ENCODE peak calls at places on chromosomes 11 and 22, in nine cellular contexts. One of them, this sample, is unnamed.

GRCh38 chr11:56251954-56252353 is at the start of gene OR5T3:
- DNase-seq in upper lobe of right lung: no peak
- DNase-seq in CD4-positive, CD25-positive, alpha-beta regulatory T cell: no peak
- DNase-seq in neuronal stem cell: no peak
- DNase-seq in CD8-positive, alpha-beta T cell: no peak
- DNase-seq in PC-9: no peak
- DNase-seq in fibroblast of lung: no peak
- DNase-seq in left ventricle myocardium inferior: no peak
- DNase-seq in A549: no peak
- DNase-seq in this sample: no peak

GRCh38 chr11:121654506-121655480 is 202.0 kb upstream of the SORL1-AS1 start:
- DNase-seq in upper lobe of right lung: no peak
- DNase-seq in CD4-positive, CD25-positive, alpha-beta regulatory T cell: no peak
- DNase-seq in neuronal stem cell: no peak
- DNase-seq in CD8-positive, alpha-beta T cell: no peak
- DNase-seq in PC-9: peak; percentile 8
- DNase-seq in fibroblast of lung: peak; percentile 51
- DNase-seq in left ventricle myocardium inferior: no peak
- DNase-seq in A549: no peak
- DNase-seq in this sample: no peak

GRCh38 chr11:101477926-101478325 is 105.9 kb downstream of the TRPC6 start:
- DNase-seq in upper lobe of right lung: no peak
- DNase-seq in CD4-positive, CD25-positive, alpha-beta regulatory T cell: no peak
- DNase-seq in neuronal stem cell: no peak
- DNase-seq in CD8-positive, alpha-beta T cell: no peak
- DNase-seq in PC-9: no peak
- DNase-seq in fibroblast of lung: no peak
- DNase-seq in left ventricle myocardium inferior: no peak
- DNase-seq in A549: no peak
- DNase-seq in this sample: no peak

GRCh38 chr11:132028380-132029240 is 658.2 kb downstream of the NTM start:
- DNase-seq in upper lobe of right lung: no peak
- DNase-seq in CD4-positive, CD25-positive, alpha-beta regulatory T cell: no peak
- DNase-seq in neuronal stem cell: peak; percentile 18
- DNase-seq in CD8-positive, alpha-beta T cell: no peak
- DNase-seq in PC-9: no peak
- DNase-seq in fibroblast of lung: no peak
- DNase-seq in left ventricle myocardium inferior: peak; percentile 28
- DNase-seq in A549: peak; percentile 29
- DNase-seq in this sample: peak; percentile 74

GRCh38 chr22:50008151-50009040 is 4.2 kb downstream of the IL17REL start:
- DNase-seq in upper lobe of right lung: peak; percentile 49
- DNase-seq in CD4-positive, CD25-positive, alpha-beta regulatory T cell: no peak
- DNase-seq in neuronal stem cell: no peak
- DNase-seq in CD8-positive, alpha-beta T cell: no peak
- DNase-seq in PC-9: no peak
- DNase-seq in fibroblast of lung: no peak
- DNase-seq in left ventricle myocardium inferior: peak; percentile 8
- DNase-seq in A549: no peak
- DNase-seq in this sample: no peak

GRCh38 chr11:128810784-128811514 is 56.1 kb downstream of the KCNJ1 start:
- DNase-seq in upper lobe of right lung: no peak
- DNase-seq in CD4-positive, CD25-positive, alpha-beta regulatory T cell: no peak
- DNase-seq in neuronal stem cell: no peak
- DNase-seq in CD8-positive, alpha-beta T cell: no peak
- DNase-seq in PC-9: no peak
- DNase-seq in fibroblast of lung: no peak
- DNase-seq in left ventricle myocardium inferior: no peak
- DNase-seq in A549: no peak
- DNase-seq in this sample: no peak

GRCh38 chr11:6612008-6612815 is at the start of gene TAF10:
- DNase-seq in upper lobe of right lung: peak; percentile 99
- DNase-seq in CD4-positive, CD25-positive, alpha-beta regulatory T cell: peak; percentile 98
- DNase-seq in neuronal stem cell: peak; percentile 90
- DNase-seq in CD8-positive, alpha-beta T cell: peak; percentile 98
- DNase-seq in PC-9: peak; percentile 86
- DNase-seq in fibroblast of lung: peak; percentile 95
- DNase-seq in left ventricle myocardium inferior: peak; percentile 99
- DNase-seq in A549: peak; percentile 94
- DNase-seq in this sample: peak; percentile 97

GRCh38 chr11:130999992-131000770 is 83.9 kb upstream of the SNX19 start:
- DNase-seq in upper lobe of right lung: no peak
- DNase-seq in CD4-positive, CD25-positive, alpha-beta regulatory T cell: no peak
- DNase-seq in neuronal stem cell: no peak
- DNase-seq in CD8-positive, alpha-beta T cell: no peak
- DNase-seq in PC-9: peak; percentile 21
- DNase-seq in fibroblast of lung: peak; percentile 96
- DNase-seq in left ventricle myocardium inferior: no peak
- DNase-seq in A549: peak; percentile 87
- DNase-seq in this sample: no peak

GRCh38 chr22:33553493-33553892 is 366.8 kb downstream of the LARGE1 start:
- DNase-seq in upper lobe of right lung: no peak
- DNase-seq in CD4-positive, CD25-positive, alpha-beta regulatory T cell: peak; percentile 57
- DNase-seq in neuronal stem cell: no peak
- DNase-seq in CD8-positive, alpha-beta T cell: no peak
- DNase-seq in PC-9: no peak
- DNase-seq in fibroblast of lung: no peak
- DNase-seq in left ventricle myocardium inferior: no peak
- DNase-seq in A549: no peak
- DNase-seq in this sample: no peak

GRCh38 chr22:20604092-20604747 is 96.8 kb downstream of the MED15 start:
- DNase-seq in upper lobe of right lung: no peak
- DNase-seq in CD4-positive, CD25-positive, alpha-beta regulatory T cell: no peak
- DNase-seq in neuronal stem cell: no peak
- DNase-seq in CD8-positive, alpha-beta T cell: no peak
- DNase-seq in PC-9: no peak
- DNase-seq in fibroblast of lung: no peak
- DNase-seq in left ventricle myocardium inferior: no peak
- DNase-seq in A549: no peak
- DNase-seq in this sample: no peak

GRCh38 chr11:297666-298405 is 1.5 kb downstream of the IFITM5 start:
- DNase-seq in upper lobe of right lung: peak; percentile 63
- DNase-seq in CD4-positive, CD25-positive, alpha-beta regulatory T cell: peak; percentile 61
- DNase-seq in neuronal stem cell: no peak
- DNase-seq in CD8-positive, alpha-beta T cell: peak; percentile 16
- DNase-seq in PC-9: no peak
- DNase-seq in fibroblast of lung: no peak
- DNase-seq in left ventricle myocardium inferior: peak; percentile 46
- DNase-seq in A549: no peak
- DNase-seq in this sample: no peak

DNA sequence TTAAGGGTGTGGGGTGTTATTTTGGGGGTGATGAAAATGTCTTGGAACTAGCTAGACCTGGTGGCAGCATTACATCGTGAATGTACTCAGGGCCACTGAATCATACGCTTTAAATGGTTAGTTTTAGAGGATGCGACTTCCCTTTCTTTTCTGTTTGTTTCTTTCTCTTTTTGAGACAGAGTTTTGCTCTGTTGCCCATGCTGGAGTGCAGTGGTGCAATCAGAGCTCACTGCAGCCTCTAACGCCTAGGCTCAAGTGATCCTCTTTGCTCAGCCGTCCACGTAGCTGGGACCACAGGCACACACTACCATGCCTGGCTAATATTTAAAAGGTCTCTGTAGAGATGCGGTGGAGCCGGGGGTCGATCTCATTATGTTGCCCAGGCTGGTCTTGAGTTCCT is 5.5 kb upstream of the MIAT start:
- DNase-seq in upper lobe of right lung: no peak
- DNase-seq in CD4-positive, CD25-positive, alpha-beta regulatory T cell: no peak
- DNase-seq in neuronal stem cell: no peak
- DNase-seq in CD8-positive, alpha-beta T cell: no peak
- DNase-seq in PC-9: no peak
- DNase-seq in fibroblast of lung: no peak
- DNase-seq in left ventricle myocardium inferior: no peak
- DNase-seq in A549: no peak
- DNase-seq in this sample: no peak
- H3K4me1 ChIP-seq in upper lobe of right lung: peaks cover 15% of the 10 kb centered on the region
- H3K4me1 ChIP-seq in CD4-positive, CD25-positive, alpha-beta regulatory T cell: peaks cover 28% of the 10 kb centered on the region
- H3K4me1 ChIP-seq in neuronal stem cell: peaks cover 31% of the 10 kb centered on the region
- H3K4me1 ChIP-seq in CD8-positive, alpha-beta T cell: peaks cover 27% of the 10 kb centered on the region
- H3K4me1 ChIP-seq in PC-9: no peaks in the 10 kb centered on the region
- H3K4me1 ChIP-seq in fibroblast of lung: no peaks in the 10 kb centered on the region
- H3K4me1 ChIP-seq in left ventricle myocardium inferior: peaks cover under 1% of the 10 kb centered on the region
- H3K4me1 ChIP-seq in A549: no peaks in the 10 kb centered on the region
- H3K4me1 ChIP-seq in this sample: peaks cover under 1% of the 10 kb centered on the region

DNA sequence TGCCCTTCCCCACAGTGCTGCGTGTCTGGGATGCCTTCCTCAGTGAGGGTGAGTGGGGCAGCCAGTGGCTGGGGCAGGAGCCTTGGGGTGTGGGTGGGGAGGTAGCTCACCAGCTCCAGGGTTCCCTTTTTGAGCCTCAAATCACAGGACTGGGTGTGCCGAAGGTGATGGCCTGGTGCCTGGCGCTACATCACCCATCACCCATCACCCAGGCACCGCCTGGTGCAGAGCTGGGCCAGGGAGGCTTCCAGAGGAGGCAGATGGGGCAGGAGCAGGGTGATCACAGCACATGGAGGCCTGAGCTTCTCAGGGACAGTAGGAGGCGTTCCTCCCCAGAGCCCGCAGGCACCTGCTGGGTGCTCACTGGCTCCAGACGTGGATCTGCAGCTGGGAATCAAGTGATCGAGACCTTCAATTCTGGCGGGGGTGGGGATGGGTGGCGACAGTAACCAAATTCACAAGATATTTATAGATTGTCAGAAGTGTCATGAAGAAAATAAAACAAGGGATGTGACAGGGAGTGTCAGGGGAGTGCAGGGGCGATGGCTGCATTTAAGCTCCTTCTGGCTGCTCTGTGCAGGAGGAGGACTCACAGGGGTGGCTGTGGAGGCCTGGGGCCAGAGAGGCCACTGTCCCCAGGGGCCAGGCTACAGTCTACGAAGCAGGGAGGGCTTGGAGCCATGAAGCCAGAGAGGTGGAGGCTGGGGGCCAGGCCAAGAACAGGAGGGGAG is 3.3 kb downstream of the TBC1D10C start:
- DNase-seq in upper lobe of right lung: no peak
- DNase-seq in CD4-positive, CD25-positive, alpha-beta regulatory T cell: no peak
- DNase-seq in neuronal stem cell: no peak
- DNase-seq in CD8-positive, alpha-beta T cell: peak; percentile 44
- DNase-seq in PC-9: no peak
- DNase-seq in fibroblast of lung: no peak
- DNase-seq in left ventricle myocardium inferior: no peak
- DNase-seq in A549: no peak
- DNase-seq in this sample: no peak
- H3K4me1 ChIP-seq in upper lobe of right lung: peaks cover 24% of the 10 kb centered on the region
- H3K4me1 ChIP-seq in CD4-positive, CD25-positive, alpha-beta regulatory T cell: peaks cover 93% of the 10 kb centered on the region
- H3K4me1 ChIP-seq in neuronal stem cell: peaks cover 24% of the 10 kb centered on the region
- H3K4me1 ChIP-seq in CD8-positive, alpha-beta T cell: peaks cover 86% of the 10 kb centered on the region
- H3K4me1 ChIP-seq in PC-9: peaks cover 3% of the 10 kb centered on the region
- H3K4me1 ChIP-seq in fibroblast of lung: no peaks in the 10 kb centered on the region
- H3K4me1 ChIP-seq in left ventricle myocardium inferior: peaks cover 22% of the 10 kb centered on the region
- H3K4me1 ChIP-seq in A549: peaks cover 4% of the 10 kb centered on the region
- H3K4me1 ChIP-seq in this sample: no peaks in the 10 kb centered on the region

GRCh38 chr22:17266261-17266971 is 47.2 kb upstream of the ADA2 start:
- DNase-seq in upper lobe of right lung: no peak
- DNase-seq in CD4-positive, CD25-positive, alpha-beta regulatory T cell: peak; percentile 44
- DNase-seq in neuronal stem cell: peak; percentile 83
- DNase-seq in CD8-positive, alpha-beta T cell: no peak
- DNase-seq in PC-9: no peak
- DNase-seq in fibroblast of lung: no peak
- DNase-seq in left ventricle myocardium inferior: peak; percentile 45
- DNase-seq in A549: no peak
- DNase-seq in this sample: no peak

GRCh38 chr22:17267661-17268330 is 48.6 kb upstream of the ADA2 start:
- DNase-seq in upper lobe of right lung: no peak
- DNase-seq in CD4-positive, CD25-positive, alpha-beta regulatory T cell: no peak
- DNase-seq in neuronal stem cell: no peak
- DNase-seq in CD8-positive, alpha-beta T cell: no peak
- DNase-seq in PC-9: no peak
- DNase-seq in fibroblast of lung: no peak
- DNase-seq in left ventricle myocardium inferior: no peak
- DNase-seq in A549: no peak
- DNase-seq in this sample: no peak

GRCh38 chr22:17269607-17270261 is 50.5 kb upstream of the ADA2 start:
- DNase-seq in upper lobe of right lung: no peak
- DNase-seq in CD4-positive, CD25-positive, alpha-beta regulatory T cell: no peak
- DNase-seq in neuronal stem cell: no peak
- DNase-seq in CD8-positive, alpha-beta T cell: no peak
- DNase-seq in PC-9: no peak
- DNase-seq in fibroblast of lung: no peak
- DNase-seq in left ventricle myocardium inferior: no peak
- DNase-seq in A549: no peak
- DNase-seq in this sample: no peak

GRCh38 chr22:17269224-17269606 is 50.0 kb upstream of the ADA2 start:
- DNase-seq in upper lobe of right lung: no peak
- DNase-seq in CD4-positive, CD25-positive, alpha-beta regulatory T cell: no peak
- DNase-seq in neuronal stem cell: no peak
- DNase-seq in CD8-positive, alpha-beta T cell: no peak
- DNase-seq in PC-9: no peak
- DNase-seq in fibroblast of lung: no peak
- DNase-seq in left ventricle myocardium inferior: no peak
- DNase-seq in A549: no peak
- DNase-seq in this sample: no peak

GRCh38 chr22:17268501-17269223 is 49.4 kb upstream of the ADA2 start:
- DNase-seq in upper lobe of right lung: no peak
- DNase-seq in CD4-positive, CD25-positive, alpha-beta regulatory T cell: no peak
- DNase-seq in neuronal stem cell: no peak
- DNase-seq in CD8-positive, alpha-beta T cell: no peak
- DNase-seq in PC-9: no peak
- DNase-seq in fibroblast of lung: no peak
- DNase-seq in left ventricle myocardium inferior: no peak
- DNase-seq in A549: no peak
- DNase-seq in this sample: no peak
- H3K4me1 ChIP-seq in upper lobe of right lung: peaks cover 13% of the 10 kb centered on the region
- H3K4me1 ChIP-seq in CD4-positive, CD25-positive, alpha-beta regulatory T cell: peaks cover 19% of the 10 kb centered on the region
- H3K4me1 ChIP-seq in neuronal stem cell: peaks cover 42% of the 10 kb centered on the region
- H3K4me1 ChIP-seq in CD8-positive, alpha-beta T cell: peaks cover 7% of the 10 kb centered on the region
- H3K4me1 ChIP-seq in PC-9: no peaks in the 10 kb centered on the region
- H3K4me1 ChIP-seq in fibroblast of lung: no peaks in the 10 kb centered on the region
- H3K4me1 ChIP-seq in left ventricle myocardium inferior: peaks cover 19% of the 10 kb centered on the region
- H3K4me1 ChIP-seq in A549: no peaks in the 10 kb centered on the region
- H3K4me1 ChIP-seq in this sample: peaks cover 13% of the 10 kb centered on the region

GRCh38 chr11:27212248-27212780 is 150.7 kb downstream of the CCDC34 start:
- DNase-seq in upper lobe of right lung: no peak
- DNase-seq in CD4-positive, CD25-positive, alpha-beta regulatory T cell: no peak
- DNase-seq in neuronal stem cell: no peak
- DNase-seq in CD8-positive, alpha-beta T cell: no peak
- DNase-seq in PC-9: no peak
- DNase-seq in fibroblast of lung: no peak
- DNase-seq in left ventricle myocardium inferior: no peak
- DNase-seq in A549: no peak
- DNase-seq in this sample: no peak

GRCh38 chr11:27211370-27212127 is 151.5 kb downstream of the CCDC34 start:
- DNase-seq in upper lobe of right lung: no peak
- DNase-seq in CD4-positive, CD25-positive, alpha-beta regulatory T cell: peak; percentile 4
- DNase-seq in neuronal stem cell: no peak
- DNase-seq in CD8-positive, alpha-beta T cell: no peak
- DNase-seq in PC-9: no peak
- DNase-seq in fibroblast of lung: no peak
- DNase-seq in left ventricle myocardium inferior: peak; percentile 30
- DNase-seq in A549: no peak
- DNase-seq in this sample: no peak

GRCh38 chr11:27215471-27216267 is 147.3 kb downstream of the CCDC34 start:
- DNase-seq in upper lobe of right lung: peak; percentile 76
- DNase-seq in CD4-positive, CD25-positive, alpha-beta regulatory T cell: no peak
- DNase-seq in neuronal stem cell: no peak
- DNase-seq in CD8-positive, alpha-beta T cell: no peak
- DNase-seq in PC-9: peak; percentile 63
- DNase-seq in fibroblast of lung: peak; percentile 72
- DNase-seq in left ventricle myocardium inferior: peak; percentile 34
- DNase-seq in A549: no peak
- DNase-seq in this sample: no peak

GRCh38 chr11:27214713-27215112 is 148.3 kb downstream of the CCDC34 start:
- DNase-seq in upper lobe of right lung: no peak
- DNase-seq in CD4-positive, CD25-positive, alpha-beta regulatory T cell: no peak
- DNase-seq in neuronal stem cell: no peak
- DNase-seq in CD8-positive, alpha-beta T cell: no peak
- DNase-seq in PC-9: no peak
- DNase-seq in fibroblast of lung: no peak
- DNase-seq in left ventricle myocardium inferior: no peak
- DNase-seq in A549: no peak
- DNase-seq in this sample: no peak

GRCh38 chr11:27213232-27213660 is 149.8 kb downstream of the CCDC34 start:
- DNase-seq in upper lobe of right lung: no peak
- DNase-seq in CD4-positive, CD25-positive, alpha-beta regulatory T cell: no peak
- DNase-seq in neuronal stem cell: peak; percentile 17
- DNase-seq in CD8-positive, alpha-beta T cell: no peak
- DNase-seq in PC-9: no peak
- DNase-seq in fibroblast of lung: peak; percentile 97
- DNase-seq in left ventricle myocardium inferior: no peak
- DNase-seq in A549: no peak
- DNase-seq in this sample: no peak
- H3K4me1 ChIP-seq in upper lobe of right lung: peaks cover 31% of the 10 kb centered on the region
- H3K4me1 ChIP-seq in CD4-positive, CD25-positive, alpha-beta regulatory T cell: no peaks in the 10 kb centered on the region
- H3K4me1 ChIP-seq in neuronal stem cell: peaks cover 12% of the 10 kb centered on the region
- H3K4me1 ChIP-seq in CD8-positive, alpha-beta T cell: no peaks in the 10 kb centered on the region
- H3K4me1 ChIP-seq in PC-9: peaks cover 47% of the 10 kb centered on the region
- H3K4me1 ChIP-seq in fibroblast of lung: peaks cover 35% of the 10 kb centered on the region
- H3K4me1 ChIP-seq in left ventricle myocardium inferior: peaks cover 54% of the 10 kb centered on the region
- H3K4me1 ChIP-seq in A549: peaks cover 74% of the 10 kb centered on the region
- H3K4me1 ChIP-seq in this sample: peaks cover 35% of the 10 kb centered on the region

This sample was measured in right atrium auricular region.